ENCODE peak calls at places on chromosome 16, in eight cellular contexts. V, Y, B, S, O, L, A and J are unnamed samples.

GRCh38 chr16:5504028-5504758 is 406.6 kb upstream of the EEF2KMT start:
- DNase-seq in V (no peak), Y (no peak), B (no peak), S (no peak), O (peak; percentile 5), L (no peak), A (no peak), J (no peak)

GRCh38 chr16:14360326-14361037 is 269.6 kb downstream of the PARN start:
- DNase-seq in V (no peak), Y (no peak), B (no peak), S (no peak), O (no peak), L (peak; percentile 32), A (no peak), J (no peak)

GRCh38 chr16:4611337-4612023 is 3.2 kb downstream of the UBALD1 start:
- DNase-seq in V (no peak), Y (no peak), B (no peak), S (peak; percentile 58), O (no peak), L (no peak), A (no peak), J (no peak)

GRCh38 chr16:68356249-68356918 is 45.6 kb downstream of the PRMT7 start:
- DNase-seq in V (peak; percentile 40), Y (no peak), B (no peak), S (no peak), O (no peak), L (no peak), A (peak; percentile 97), J (peak; percentile 89)

GRCh38 chr16:49345829-49346228 is 27.8 kb upstream of the C16orf78 start:
- DNase-seq in V (no peak), Y (no peak), B (no peak), S (no peak), O (no peak), L (no peak), A (peak; percentile 71), J (peak; percentile 13)

GRCh38 chr16:89256651-89257254 is 39.2 kb downstream of the ZNF778 start:
- DNase-seq in V (peak; percentile 75), Y (no peak), B (no peak), S (peak; percentile 29), O (peak; percentile 26), L (no peak), A (no peak), J (peak; percentile 89)

GRCh38 chr16:31676731-31677130 is 149.0 kb downstream of the AHSP start:
- DNase-seq in V (no peak), Y (no peak), B (no peak), S (no peak), O (no peak), L (no peak), A (no peak), J (no peak)

GRCh38 chr16:69563605-69564580 is 1.9 kb upstream of the NFAT5 start:
- DNase-seq in V (peak; percentile 51), Y (no peak), B (no peak), S (peak; percentile 17), O (no peak), L (peak; percentile 75), A (no peak), J (peak; percentile 89)

GRCh38 chr16:46875243-46875642 is 8.9 kb upstream of the GPT2 start:
- DNase-seq in V (no peak), Y (no peak), B (no peak), S (no peak), O (no peak), L (no peak), A (no peak), J (no peak)

GRCh38 chr16:71845639-71846431 is at the start of gene ATXN1L:
- DNase-seq in V (peak; percentile 97), Y (peak; percentile 34), B (peak; percentile 82), S (peak; percentile 94), O (peak; percentile 81), L (peak; percentile 92), A (peak; percentile 92), J (peak; percentile 92)

GRCh38 chr16:54068212-54068611 is 218.4 kb downstream of the IRX3 start:
- DNase-seq in V (no peak), Y (no peak), B (no peak), S (no peak), O (no peak), L (no peak), A (no peak), J (no peak)

GRCh38 chr16:79833559-79833958 is 233.0 kb upstream of the MAF start:
- DNase-seq in V (no peak), Y (no peak), B (no peak), S (no peak), O (no peak), L (no peak), A (no peak), J (no peak)

GRCh38 chr16:31108035-31108793 is at the start of gene BCKDK:
- DNase-seq in V (peak; percentile 47), Y (no peak), B (no peak), S (peak; percentile 67), O (peak; percentile 39), L (peak; percentile 64), A (peak; percentile 81), J (peak; percentile 89)

GRCh38 chr16:64990101-64990500 is 131.8 kb downstream of the CDH11 start:
- DNase-seq in V (no peak), Y (no peak), B (no peak), S (no peak), O (no peak), L (no peak), A (no peak), J (no peak)

GRCh38 chr16:72856797-72857196 is 191.1 kb downstream of the ZFHX3 start:
- DNase-seq in V (no peak), Y (no peak), B (no peak), S (peak; percentile 41), O (no peak), L (no peak), A (peak; percentile 37), J (peak; percentile 50)

GRCh38 chr16:8663192-8664089 is 11.0 kb upstream of the ABAT start:
- DNase-seq in V (no peak), Y (no peak), B (no peak), S (no peak), O (no peak), L (no peak), A (no peak), J (no peak)

GRCh38 chr16:49698931-49699715 is 156.8 kb downstream of the ZNF423 start:
- DNase-seq in V (no peak), Y (no peak), B (peak; percentile 61), S (peak; percentile 62), O (no peak), L (no peak), A (no peak), J (no peak)

GRCh38 chr16:3121843-3122467 is 9.6 kb downstream of the ZNF205 start:
- DNase-seq in V (no peak), Y (no peak), B (no peak), S (peak; percentile 73), O (no peak), L (no peak), A (no peak), J (no peak)

DNA sequence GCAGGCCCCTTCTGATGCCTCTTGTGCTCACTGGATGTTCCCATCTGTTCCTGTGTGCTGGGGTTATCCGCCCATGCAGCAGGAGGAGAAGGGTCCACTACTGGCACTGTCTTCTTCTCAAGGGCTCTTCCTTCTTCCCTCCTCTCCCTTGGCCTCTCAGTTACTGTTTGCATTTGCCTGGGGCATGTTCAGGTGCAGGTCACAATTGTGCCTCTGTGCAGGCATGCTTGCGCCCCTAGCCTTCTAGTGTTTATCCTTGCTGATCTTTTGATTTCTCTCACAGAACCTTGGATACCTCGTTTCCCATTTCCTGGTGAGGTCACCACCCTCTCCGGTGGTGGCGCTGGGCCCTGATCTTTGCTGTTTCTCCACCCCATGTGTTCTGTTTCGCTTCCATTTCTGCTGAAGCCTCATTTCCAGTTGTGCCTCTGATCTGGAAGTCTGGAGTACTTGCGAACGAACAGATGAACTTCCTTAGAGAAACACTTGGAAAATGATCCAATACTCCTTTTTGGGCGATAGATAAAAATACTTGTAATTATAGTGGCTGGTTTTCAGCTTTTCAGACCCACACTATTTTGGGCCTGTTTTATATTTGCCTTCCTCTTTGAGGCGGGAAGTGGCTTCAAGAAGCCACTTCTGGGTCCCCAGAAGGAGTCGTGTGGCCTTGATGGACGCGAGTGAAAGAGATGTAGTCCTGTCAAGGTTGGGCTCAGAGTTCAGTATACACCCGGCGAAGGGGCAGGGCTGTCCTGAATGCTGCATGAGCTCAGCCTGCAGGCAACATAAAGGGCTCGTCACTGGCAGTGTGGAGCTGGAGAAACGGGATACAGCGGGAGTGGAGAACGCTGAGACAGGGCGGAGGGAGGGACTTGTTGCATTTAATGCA is 312.9 kb downstream of the SNX29 start:
- DNase-seq in V (no peak), Y (no peak), B (no peak), S (no peak), O (no peak), L (no peak), A (no peak), J (no peak)
- TF ChIP-seq CTCF in V (no peak), Y (no peak), B (no peak), S (no peak), O (no peak), L (no peak), A (no peak), J (no peak)

DNA sequence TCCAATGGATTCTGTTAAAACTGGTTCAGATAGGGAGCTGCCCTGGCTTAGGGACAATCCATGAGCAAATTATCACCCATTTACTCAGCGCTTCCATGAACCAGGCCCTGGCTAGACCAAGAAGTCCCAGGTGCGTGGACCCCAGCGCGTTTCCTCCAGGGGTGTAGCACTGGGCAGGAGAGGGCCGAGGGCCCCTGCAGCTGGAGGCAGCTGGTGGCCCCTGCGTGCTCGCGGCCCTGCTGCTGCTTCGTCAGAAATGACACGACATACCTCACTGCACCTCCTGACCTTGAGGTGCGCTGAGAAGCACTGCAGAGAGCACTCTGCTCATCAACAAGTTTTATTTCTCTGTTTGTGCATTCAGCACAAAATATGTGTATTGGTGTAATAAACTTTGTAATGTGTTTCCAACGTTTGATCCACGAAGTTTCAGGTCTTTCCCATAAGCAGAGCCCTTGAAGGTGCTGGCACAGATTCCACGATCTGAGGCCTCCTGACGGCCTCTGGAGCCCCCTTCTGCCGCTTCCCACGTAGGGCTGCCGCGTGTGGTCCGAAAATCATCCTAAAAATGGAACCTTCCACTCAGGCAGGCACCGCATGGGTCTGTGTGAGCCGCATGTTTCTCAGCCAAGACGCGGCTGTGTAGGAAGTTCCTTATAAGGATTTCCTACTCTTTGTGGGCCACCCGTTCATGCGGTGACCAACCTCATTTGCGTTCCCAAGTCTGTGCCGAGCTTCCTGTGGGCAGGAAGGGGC is 50.8 kb upstream of the ZCCHC14 start:
- DNase-seq in V (no peak), Y (no peak), B (no peak), S (no peak), O (no peak), L (no peak), A (no peak), J (peak; percentile 43)
- TF ChIP-seq CTCF in V (no peak), Y (no peak), B (no peak), S (no peak), O (no peak), L (no peak), A (no peak), J (no peak)

DNA sequence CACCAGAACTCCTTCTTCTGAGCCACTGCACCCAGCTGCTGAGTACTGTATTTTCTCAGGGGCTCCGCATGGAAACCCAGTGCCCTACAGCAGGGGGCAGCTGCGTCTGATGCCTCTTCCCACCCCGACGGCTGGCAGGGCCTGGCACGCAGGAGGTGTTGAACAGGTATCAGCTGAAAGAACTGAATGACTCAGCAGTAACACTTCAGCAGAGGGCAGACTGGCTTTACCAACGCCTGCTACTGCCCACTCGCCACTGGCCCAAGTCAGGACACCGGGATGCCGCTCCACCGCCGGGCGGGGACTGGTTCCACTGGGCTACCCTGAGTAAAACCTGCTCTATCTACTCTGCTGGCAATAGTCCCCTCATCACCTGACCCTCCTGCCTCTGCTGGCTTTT is 100.3 kb upstream of the FA2H start:
- DNase-seq in V (no peak), Y (no peak), B (no peak), S (no peak), O (no peak), L (no peak), A (no peak), J (no peak)
- TF ChIP-seq CTCF in V (no peak), Y (no peak), B (no peak), S (no peak), O (no peak), L (no peak), A (no peak), J (no peak)

GRCh38 chr16:51125992-51126391 is 25.1 kb downstream of the SALL1 start:
- DNase-seq in V (no peak), Y (no peak), B (no peak), S (no peak), O (no peak), L (no peak), A (no peak), J (no peak)
- TF ChIP-seq CTCF in V (no peak), Y (no peak), B (no peak), S (no peak), O (no peak), L (no peak), A (no peak), J (no peak)